ENCODE peak calls at places on chromosomes 16 and 17, in five cellular contexts. Y is NCI-H1092 treated with DMSO at 0.1 percent for 48 hours, E is neural crest cell, O is nucleus accumbens, F is iris pigment epithelial cell. P is an unnamed sample.

GRCh38 chr17:60526726-60527125 is 684 bp upstream of the APPBP2 start:
- DNase-seq in Y (no peak), E (no peak), O (no peak), F (peak), P (no peak)

GRCh38 chr17:73772107-73772705 is 128.0 kb upstream of the SDK2 start:
- DNase-seq in Y (no peak), E (no peak), O (no peak), F (no peak), P (no peak)

GRCh38 chr17:41801374-41802062 is 10.2 kb downstream of the P3H4 start:
- DNase-seq in Y (peak), E (peak), O (no peak), F (peak), P (peak)

GRCh38 chr17:19730829-19731228 is 14.4 kb upstream of the SLC47A2 start:
- DNase-seq in Y (no peak), E (no peak), O (no peak), F (no peak), P (no peak)

GRCh38 chr16:77790964-77791363 is 2.6 kb downstream of the VAT1L start:
- DNase-seq in Y (no peak), E (no peak), O (no peak), F (no peak), P (no peak)

GRCh38 chr16:22120440-22120839 is 28.1 kb downstream of the VWA3A start:
- DNase-seq in Y (no peak), E (no peak), O (no peak), F (no peak), P (no peak)

GRCh38 chr17:81429353-81429774 is 34.1 kb downstream of the BAHCC1 start:
- DNase-seq in Y (peak), E (no peak), O (peak), F (peak), P (peak)

GRCh38 chr16:50360779-50361178 is 8.0 kb downstream of the BRD7 start:
- DNase-seq in Y (no peak), E (no peak), O (no peak), F (no peak), P (no peak)

GRCh38 chr17:64036198-64036922 is 15.9 kb upstream of the ICAM2 start:
- DNase-seq in Y (no peak), E (no peak), O (no peak), F (no peak), P (no peak)

GRCh38 chr17:34571428-34572130 is 7.8 kb upstream of the TMEM132E start:
- DNase-seq in Y (no peak), E (no peak), O (no peak), F (no peak), P (no peak)

GRCh38 chr16:10883004-10883403 is 6.0 kb downstream of the CIITA start:
- DNase-seq in Y (no peak), E (no peak), O (no peak), F (no peak), P (no peak)

GRCh38 chr16:86818701-86819522 is 240.6 kb downstream of the FOXL1 start:
- DNase-seq in Y (no peak), E (no peak), O (no peak), F (no peak), P (no peak)

GRCh38 chr17:31321481-31321880 is at the start of gene EVI2A:
- DNase-seq in Y (no peak), E (no peak), O (peak), F (peak), P (no peak)

GRCh38 chr17:68199837-68200688 is 47.8 kb upstream of the AMZ2 start:
- DNase-seq in Y (no peak), E (no peak), O (no peak), F (peak), P (no peak)

GRCh38 chr16:20326336-20326735 is 977 bp downstream of the GP2 start:
- DNase-seq in Y (no peak), E (no peak), O (no peak), F (no peak), P (no peak)

GRCh38 chr17:57215317-57215716 is 41.0 kb upstream of the MSI2 start:
- DNase-seq in Y (no peak), E (no peak), O (no peak), F (peak), P (no peak)

GRCh38 chr16:11215935-11216556 is 40.0 kb downstream of the SOCS1 start:
- DNase-seq in Y (no peak), E (no peak), O (no peak), F (no peak), P (no peak)

GRCh38 chr16:1612320-1613111 is at the start of gene CRAMP1:
- DNase-seq in Y (no peak), E (peak), O (no peak), F (peak), P (no peak)

GRCh38 chr16:50336884-50337283 is 31.9 kb downstream of the BRD7 start:
- DNase-seq in Y (no peak), E (no peak), O (no peak), F (no peak), P (no peak)

GRCh38 chr16:19704321-19705130 is 13.5 kb downstream of the KNOP1 start:
- DNase-seq in Y (no peak), E (no peak), O (no peak), F (peak), P (no peak)

GRCh38 chr16:22614271-22614947 is 103.7 kb downstream of the NPIPB5 start:
- DNase-seq in Y (no peak), E (no peak), O (no peak), F (peak), P (no peak)

GRCh38 chr16:28903344-28904042 is 21.5 kb downstream of the RABEP2 start:
- DNase-seq in Y (no peak), E (no peak), O (no peak), F (no peak), P (no peak)

GRCh38 chr17:30970757-30971567 is at the start of gene RNF135:
- DNase-seq in Y (peak), E (peak), O (peak), F (peak), P (peak)

GRCh38 chr16:69917739-69918138 is 33.4 kb upstream of the CLEC18A start:
- DNase-seq in Y (no peak), E (no peak), O (no peak), F (peak), P (no peak)

GRCh38 chr17:79558573-79558900 is 52.3 kb downstream of the RBFOX3 start:
- DNase-seq in Y (no peak), E (no peak), O (no peak), F (no peak), P (no peak)

P was measured in hypothalamus.